ENCODE peak calls at places on chromosome 9, in nine cellular contexts. T, R, Y, J, G, W, V, E and K are unnamed samples. For H3K4me1, the result is how much of the 10 kb centered on the place peaks cover.

GRCh38 chr9:4590430-4591122 is 71.5 kb upstream of the PLPP6 start:
- DNase-seq in W (no peak), J (no peak), E (no peak), T (no peak), R (no peak), V (peak), Y (no peak), G (no peak), K (no peak)

GRCh38 chr9:69932901-69933300 is 110.7 kb upstream of the MAMDC2 start:
- DNase-seq in Y (no peak), E (no peak), V (no peak), J (peak), G (no peak), W (peak), R (peak), T (no peak), K (no peak)

GRCh38 chr9:69502671-69503301 is 169.4 kb downstream of the APBA1 start:
- DNase-seq in V (peak), T (no peak), R (no peak), J (peak), Y (no peak), E (no peak), W (peak), G (no peak), K (no peak)

GRCh38 chr9:10268500-10269485 is 344.0 kb downstream of the PTPRD start:
- DNase-seq in T (no peak), R (no peak), E (no peak), J (peak), V (peak), Y (no peak), W (peak), G (peak), K (peak)

GRCh38 chr9:94973491-94973941 is 247.0 kb downstream of the AOPEP start:
- DNase-seq in W (no peak), T (no peak), V (peak), R (no peak), G (no peak), Y (no peak), J (peak), E (no peak), K (no peak)

GRCh38 chr9:132238026-132238972 is 76.4 kb downstream of the NTNG2 start:
- DNase-seq in R (no peak), E (no peak), T (no peak), W (no peak), V (no peak), Y (no peak), G (no peak), J (no peak), K (no peak)

GRCh38 chr9:70257512-70257911 is 1.3 kb upstream of the SMC5 start:
- DNase-seq in V (no peak), Y (no peak), T (no peak), W (no peak), E (no peak), G (no peak), J (no peak), R (no peak), K (no peak)

GRCh38 chr9:16131269-16131668 is 578.4 kb downstream of the CCDC171 start:
- DNase-seq in V (peak), J (peak), Y (no peak), E (no peak), W (peak), T (no peak), G (no peak), R (no peak), K (no peak)

GRCh38 chr9:131397100-131397790 is 3.4 kb downstream of the PRRC2B start:
- DNase-seq in R (no peak), W (peak), Y (no peak), J (no peak), V (no peak), E (no peak), T (peak), G (no peak), K (no peak)

GRCh38 chr9:119963258-119963797 is 594.1 kb upstream of the BRINP1 start:
- DNase-seq in W (no peak), T (no peak), Y (no peak), J (peak), G (no peak), V (peak), R (no peak), E (no peak), K (no peak)

GRCh38 chr9:113525208-113525607 is 61.7 kb downstream of the RGS3 start:
- DNase-seq in Y (no peak), E (no peak), V (no peak), R (no peak), G (no peak), J (no peak), W (no peak), T (no peak), K (no peak)
- H3K4me1 ChIP-seq in Y (half or more), E (half or more), V (under half), R (under half), G (under half), J (under half), W (under half), T (under half), K (half or more)

DNA sequence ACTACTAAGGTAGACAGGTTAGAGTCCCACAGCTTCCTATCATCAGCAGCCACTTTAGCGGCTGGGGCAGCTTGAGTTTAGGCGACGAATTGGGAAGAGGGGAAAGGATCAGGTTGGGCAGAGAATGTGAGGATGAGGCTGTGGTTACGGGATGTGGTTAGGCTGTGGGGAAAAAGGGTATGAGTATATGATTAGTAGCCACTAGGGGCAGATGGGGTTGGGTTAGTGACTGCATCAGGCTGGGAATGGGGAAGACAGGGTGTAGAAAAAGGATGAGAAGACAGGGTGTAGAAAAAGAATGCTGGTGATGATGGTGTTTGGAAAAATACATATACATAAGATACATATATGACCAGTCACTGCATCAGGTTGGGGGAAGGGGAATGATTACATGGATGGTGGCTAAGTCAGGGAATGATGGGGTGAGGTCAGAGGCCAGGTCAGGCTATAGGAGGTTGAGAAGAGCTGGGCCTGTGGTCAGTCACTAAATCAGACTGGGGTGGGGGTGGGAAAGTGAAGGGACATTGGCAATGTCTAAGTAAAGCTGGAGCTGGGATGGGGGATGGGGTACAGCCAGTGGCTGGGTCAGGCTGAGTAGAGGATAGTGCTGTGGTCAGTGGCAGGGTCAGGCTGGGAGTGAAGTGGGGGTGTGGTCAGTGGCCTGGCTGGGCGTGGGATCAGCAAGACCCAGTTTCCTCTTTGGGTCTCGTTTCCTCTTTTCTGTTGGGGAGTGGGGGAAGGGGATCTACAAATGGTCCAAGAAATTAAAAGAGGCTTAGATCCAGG is 2.1 kb downstream of the TLN1 start:
- DNase-seq in G (peak), T (peak), V (peak), R (peak), Y (peak), W (peak), E (no peak), J (peak), K (peak)
- H3K4me1 ChIP-seq in G (half or more), T (under half), V (under half), R (under half), Y (under half), W (half or more), E (half or more), J (half or more), K (under half)

GRCh38 chr9:88753691-88754367 is 218.9 kb downstream of the NXNL2 start:
- DNase-seq in R (peak), G (no peak), E (no peak), W (no peak), T (no peak), Y (no peak), V (peak), J (peak), K (no peak)

GRCh38 chr9:88754452-88754851 is 219.5 kb downstream of the NXNL2 start:
- DNase-seq in E (no peak), T (no peak), W (no peak), J (no peak), R (no peak), G (no peak), Y (no peak), V (no peak), K (no peak)

GRCh38 chr9:88749420-88749819 is 214.4 kb downstream of the NXNL2 start:
- DNase-seq in J (peak), V (peak), G (no peak), R (no peak), W (peak), E (no peak), T (no peak), Y (no peak), K (no peak)

GRCh38 chr9:88748566-88749238 is 213.7 kb downstream of the NXNL2 start:
- DNase-seq in G (peak), T (no peak), Y (no peak), R (no peak), E (no peak), V (peak), W (no peak), J (peak), K (no peak)

GRCh38 chr9:88751781-88752180 is 216.8 kb downstream of the NXNL2 start:
- DNase-seq in V (no peak), E (no peak), Y (no peak), R (no peak), G (no peak), T (no peak), W (no peak), J (no peak), K (no peak)
- H3K4me1 ChIP-seq in V (under half), E (under half), Y (under half), R (under half), G (under half), T (under half), W (under half), J (under half), K (under half)

GRCh38 chr9:99190597-99191283 is 31.0 kb downstream of the ALG2 start:
- DNase-seq in E (no peak), R (no peak), J (no peak), W (no peak), G (no peak), V (no peak), Y (no peak), T (no peak), K (no peak)
- H3K4me1 ChIP-seq in E (under half), R (under half), J (under half), W (under half), G (under half), V (under half), Y (under half), T (under half), K (under half)

GRCh38 chr9:22211588-22212360 is 202.7 kb upstream of the CDKN2B start:
- DNase-seq in E (no peak), Y (no peak), T (no peak), R (no peak), J (peak), G (no peak), V (peak), W (peak), K (no peak)
- H3K4me1 ChIP-seq in E (under half), Y (under half), T (under half), R (under half), J (under half), G (under half), V (under half), W (half or more), K (under half)

DNA sequence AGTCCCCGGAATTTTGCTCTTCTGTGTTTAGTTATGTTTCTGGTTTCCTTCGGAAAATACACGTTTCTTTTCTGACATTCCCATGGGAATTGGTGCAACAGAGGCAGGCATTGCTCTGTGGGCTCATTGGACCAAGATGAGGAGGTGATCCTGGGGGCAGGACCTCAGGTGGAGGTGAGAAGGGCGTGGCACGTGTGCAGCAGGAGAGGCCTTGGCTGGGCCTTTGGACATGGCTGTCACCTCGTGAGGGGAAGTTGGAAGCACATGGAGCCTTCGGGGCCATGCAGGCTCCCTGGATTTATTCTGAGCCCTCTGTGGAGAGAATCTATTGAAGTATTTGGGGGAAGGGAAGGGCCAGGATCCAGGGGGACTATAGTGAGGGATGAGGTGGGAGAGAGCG is 44.5 kb downstream of the WNK2 start:
- DNase-seq in J (no peak), E (no peak), Y (no peak), W (no peak), V (no peak), R (no peak), T (no peak), G (no peak), K (no peak)
- H3K4me1 ChIP-seq in J (under half), E (under half), Y (under half), W (under half), V (under half), R (under half), T (under half), G (under half), K (half or more)

DNA sequence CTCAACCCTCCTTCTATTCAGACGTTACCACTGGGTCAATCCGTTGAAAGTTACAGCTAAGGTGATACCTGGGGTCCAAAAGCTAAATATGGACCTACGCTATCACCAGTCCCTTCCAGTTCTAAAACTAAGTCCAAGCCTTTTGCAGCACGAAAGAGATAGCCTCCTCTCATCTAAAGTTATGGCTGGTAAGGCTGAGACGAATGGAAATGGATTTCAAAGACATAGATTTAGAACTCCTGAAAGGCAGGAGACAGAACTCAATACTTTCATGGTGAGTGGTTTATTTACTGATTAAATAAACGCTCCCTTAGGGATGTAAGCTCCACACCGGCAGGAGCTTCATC is 751 bp upstream of the RIC1 start:
- DNase-seq in Y (no peak), R (no peak), E (no peak), J (no peak), T (no peak), G (no peak), V (no peak), W (peak), K (no peak)
- H3K4me1 ChIP-seq in Y (under half), R (under half), E (half or more), J (under half), T (under half), G (under half), V (under half), W (under half), K (under half)

GRCh38 chr9:731474-731873 is 110.0 kb upstream of the DMRT1 start:
- DNase-seq in G (no peak), T (no peak), R (no peak), J (no peak), Y (no peak), E (no peak), W (no peak), V (no peak), K (no peak)

GRCh38 chr9:738209-738915 is 103.1 kb upstream of the DMRT1 start:
- DNase-seq in W (peak), Y (peak), G (no peak), J (peak), T (no peak), E (no peak), R (no peak), V (peak), K (no peak)

GRCh38 chr9:737400-738120 is 103.9 kb upstream of the DMRT1 start:
- DNase-seq in T (no peak), G (no peak), E (no peak), Y (no peak), W (no peak), R (no peak), V (no peak), J (no peak), K (no peak)

GRCh38 chr9:739362-739761 is 102.1 kb upstream of the DMRT1 start:
- DNase-seq in E (no peak), T (no peak), R (no peak), V (no peak), Y (no peak), J (no peak), W (no peak), G (no peak), K (no peak)

GRCh38 chr9:734831-735511 is 106.5 kb upstream of the DMRT1 start:
- DNase-seq in Y (no peak), T (no peak), W (peak), R (no peak), V (peak), G (peak), J (peak), E (no peak), K (no peak)
- H3K4me1 ChIP-seq in Y (under half), T (under half), W (under half), R (under half), V (under half), G (under half), J (under half), E (under half), K (under half)

GRCh38 chr9:108836319-108836718 is 19.5 kb downstream of the ACTL7B start:
- DNase-seq in Y (no peak), E (no peak), G (no peak), R (no peak), V (no peak), J (no peak), T (no peak), W (no peak), K (no peak)
- H3K4me1 ChIP-seq in Y (under half), E (under half), G (under half), R (under half), V (under half), J (under half), T (under half), W (half or more), K (under half)

DNA sequence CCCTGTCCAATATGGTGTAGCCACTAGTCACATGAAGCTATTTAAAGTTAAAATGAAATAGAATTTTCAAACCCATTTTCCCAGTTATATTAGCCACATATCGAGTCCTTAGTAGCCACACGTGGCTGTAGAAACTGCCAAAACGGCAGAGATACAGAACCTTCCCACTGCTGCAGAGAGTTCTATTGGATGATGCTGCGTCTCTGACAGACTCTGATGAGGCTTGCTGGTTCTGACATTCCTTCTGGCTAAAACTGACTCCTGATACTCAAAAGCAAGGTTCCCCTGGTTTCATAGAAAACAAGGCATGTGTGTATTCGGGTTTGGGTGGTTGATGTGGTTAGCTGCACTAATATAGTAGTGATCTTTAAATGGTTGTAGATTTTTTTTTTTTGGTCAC is 91.5 kb downstream of the TLE4 start:
- DNase-seq in J (no peak), G (no peak), E (no peak), V (peak), W (no peak), R (no peak), Y (no peak), T (no peak), K (no peak)
- H3K4me1 ChIP-seq in J (under half), G (under half), E (under half), V (under half), W (under half), R (under half), Y (under half), T (under half), K (under half)